ENCODE peak calls at places on chromosomes 4 and X, in eight cellular contexts. One of them, this sample, is unnamed.

GRCh38 chr4:145827885-145828284 is 110.7 kb downstream of the ZNF827 start:
- DNase-seq in iris pigment epithelial cell: no peak
- DNase-seq in PC-9: no peak
- DNase-seq in AG09309: no peak
- DNase-seq in GM04503: no peak
- DNase-seq in ELR: no peak
- DNase-seq in HS-27A: no peak
- DNase-seq in NCI-H1092: no peak
- DNase-seq in this sample: no peak

GRCh38 chr4:40192286-40193017 is 4.4 kb upstream of the RHOH start:
- DNase-seq in iris pigment epithelial cell: no peak
- DNase-seq in PC-9: no peak
- DNase-seq in AG09309: no peak
- DNase-seq in GM04503: no peak
- DNase-seq in ELR: no peak
- DNase-seq in HS-27A: no peak
- DNase-seq in NCI-H1092: no peak
- DNase-seq in this sample: no peak

GRCh38 chr4:99062120-99062519 is 26.5 kb downstream of the ADH5 start:
- DNase-seq in iris pigment epithelial cell: peak
- DNase-seq in PC-9: no peak
- DNase-seq in AG09309: no peak
- DNase-seq in GM04503: no peak
- DNase-seq in ELR: no peak
- DNase-seq in HS-27A: no peak
- DNase-seq in NCI-H1092: peak
- DNase-seq in this sample: no peak

GRCh38 chr4:99540287-99540939 is 23.4 kb downstream of the TRMT10A start:
- DNase-seq in iris pigment epithelial cell: no peak
- DNase-seq in PC-9: no peak
- DNase-seq in AG09309: no peak
- DNase-seq in GM04503: no peak
- DNase-seq in ELR: no peak
- DNase-seq in HS-27A: no peak
- DNase-seq in NCI-H1092: no peak
- DNase-seq in this sample: no peak

GRCh38 chr4:19592391-19592790 is 659.3 kb upstream of the SLIT2 start:
- DNase-seq in iris pigment epithelial cell: peak
- DNase-seq in PC-9: no peak
- DNase-seq in AG09309: no peak
- DNase-seq in GM04503: no peak
- DNase-seq in ELR: peak
- DNase-seq in HS-27A: no peak
- DNase-seq in NCI-H1092: no peak
- DNase-seq in this sample: no peak

GRCh38 chrX:39611468-39611867 is 486.3 kb downstream of the BCOR start:
- DNase-seq in iris pigment epithelial cell: no peak
- DNase-seq in PC-9: no peak
- DNase-seq in AG09309: no peak
- DNase-seq in GM04503: no peak
- DNase-seq in ELR: no peak
- DNase-seq in HS-27A: no peak
- DNase-seq in NCI-H1092: no peak
- DNase-seq in this sample: no peak

GRCh38 chr4:24805036-24805435 is 9.7 kb downstream of the SOD3 start:
- DNase-seq in iris pigment epithelial cell: no peak
- DNase-seq in PC-9: no peak
- DNase-seq in AG09309: no peak
- DNase-seq in GM04503: no peak
- DNase-seq in ELR: no peak
- DNase-seq in HS-27A: no peak
- DNase-seq in NCI-H1092: no peak
- DNase-seq in this sample: no peak

GRCh38 chr4:140332734-140333133 is 40.7 kb upstream of the SCOC start:
- DNase-seq in iris pigment epithelial cell: no peak
- DNase-seq in PC-9: no peak
- DNase-seq in AG09309: no peak
- DNase-seq in GM04503: no peak
- DNase-seq in ELR: no peak
- DNase-seq in HS-27A: no peak
- DNase-seq in NCI-H1092: no peak
- DNase-seq in this sample: no peak

GRCh38 chrX:122943918-122944317 is 240.2 kb upstream of the GRIA3 start:
- DNase-seq in iris pigment epithelial cell: peak
- DNase-seq in PC-9: no peak
- DNase-seq in AG09309: peak
- DNase-seq in GM04503: no peak
- DNase-seq in ELR: peak
- DNase-seq in HS-27A: no peak
- DNase-seq in NCI-H1092: no peak
- DNase-seq in this sample: peak

GRCh38 chrX:9888953-9889470 is 78.1 kb upstream of the CLDN34 start:
- DNase-seq in iris pigment epithelial cell: no peak
- DNase-seq in PC-9: no peak
- DNase-seq in AG09309: peak
- DNase-seq in GM04503: no peak
- DNase-seq in ELR: peak
- DNase-seq in HS-27A: no peak
- DNase-seq in NCI-H1092: no peak
- DNase-seq in this sample: no peak

GRCh38 chr4:47469951-47470350 is 6.4 kb upstream of the COMMD8 start:
- DNase-seq in iris pigment epithelial cell: peak
- DNase-seq in PC-9: no peak
- DNase-seq in AG09309: peak
- DNase-seq in GM04503: no peak
- DNase-seq in ELR: peak
- DNase-seq in HS-27A: peak
- DNase-seq in NCI-H1092: no peak
- DNase-seq in this sample: peak

GRCh38 chrX:71618303-71618721 is at the start of gene CXCR3:
- DNase-seq in iris pigment epithelial cell: no peak
- DNase-seq in PC-9: no peak
- DNase-seq in AG09309: no peak
- DNase-seq in GM04503: no peak
- DNase-seq in ELR: no peak
- DNase-seq in HS-27A: no peak
- DNase-seq in NCI-H1092: no peak
- DNase-seq in this sample: peak

GRCh38 chr4:4541040-4541631 is 712 bp downstream of the STX18 start:
- DNase-seq in iris pigment epithelial cell: peak
- DNase-seq in PC-9: peak
- DNase-seq in AG09309: no peak
- DNase-seq in GM04503: no peak
- DNase-seq in ELR: peak
- DNase-seq in HS-27A: no peak
- DNase-seq in NCI-H1092: no peak
- DNase-seq in this sample: peak

GRCh38 chrX:17812763-17813162 is 48.3 kb downstream of the RAI2 start:
- DNase-seq in iris pigment epithelial cell: peak
- DNase-seq in PC-9: no peak
- DNase-seq in AG09309: no peak
- DNase-seq in GM04503: no peak
- DNase-seq in ELR: peak
- DNase-seq in HS-27A: no peak
- DNase-seq in NCI-H1092: no peak
- DNase-seq in this sample: no peak

GRCh38 chr4:64564126-64564525 is 154.9 kb upstream of the TECRL start:
- DNase-seq in iris pigment epithelial cell: no peak
- DNase-seq in PC-9: no peak
- DNase-seq in AG09309: no peak
- DNase-seq in GM04503: no peak
- DNase-seq in ELR: peak
- DNase-seq in HS-27A: no peak
- DNase-seq in NCI-H1092: no peak
- DNase-seq in this sample: peak

GRCh38 chr4:170139764-170140163 is 50.0 kb upstream of the AADAT start:
- DNase-seq in iris pigment epithelial cell: peak
- DNase-seq in PC-9: no peak
- DNase-seq in AG09309: no peak
- DNase-seq in GM04503: no peak
- DNase-seq in ELR: peak
- DNase-seq in HS-27A: peak
- DNase-seq in NCI-H1092: no peak
- DNase-seq in this sample: peak

GRCh38 chrX:134658421-134658896 is at the start of gene PLAC1:
- DNase-seq in iris pigment epithelial cell: no peak
- DNase-seq in PC-9: no peak
- DNase-seq in AG09309: no peak
- DNase-seq in GM04503: no peak
- DNase-seq in ELR: no peak
- DNase-seq in HS-27A: no peak
- DNase-seq in NCI-H1092: no peak
- DNase-seq in this sample: no peak

GRCh38 chrX:55056820-55057690 is 17.8 kb upstream of the PAGE2B start:
- DNase-seq in iris pigment epithelial cell: peak
- DNase-seq in PC-9: no peak
- DNase-seq in AG09309: peak
- DNase-seq in GM04503: no peak
- DNase-seq in ELR: peak
- DNase-seq in HS-27A: no peak
- DNase-seq in NCI-H1092: peak
- DNase-seq in this sample: peak

GRCh38 chr4:78310056-78310731 is 241.4 kb upstream of the ANXA3 start:
- DNase-seq in iris pigment epithelial cell: no peak
- DNase-seq in PC-9: no peak
- DNase-seq in AG09309: no peak
- DNase-seq in GM04503: no peak
- DNase-seq in ELR: no peak
- DNase-seq in HS-27A: no peak
- DNase-seq in NCI-H1092: no peak
- DNase-seq in this sample: no peak

GRCh38 chr4:986949-987688 is at the start of gene IDUA:
- DNase-seq in iris pigment epithelial cell: peak
- DNase-seq in PC-9: peak
- DNase-seq in AG09309: no peak
- DNase-seq in GM04503: no peak
- DNase-seq in ELR: peak
- DNase-seq in HS-27A: no peak
- DNase-seq in NCI-H1092: peak
- DNase-seq in this sample: peak

GRCh38 chr4:70505152-70505748 is 13.1 kb upstream of the AMTN start:
- DNase-seq in iris pigment epithelial cell: peak
- DNase-seq in PC-9: peak
- DNase-seq in AG09309: peak
- DNase-seq in GM04503: no peak
- DNase-seq in ELR: peak
- DNase-seq in HS-27A: no peak
- DNase-seq in NCI-H1092: peak
- DNase-seq in this sample: no peak

GRCh38 chrX:55326985-55327384 is 62.3 kb upstream of the PAGE3 start:
- DNase-seq in iris pigment epithelial cell: no peak
- DNase-seq in PC-9: no peak
- DNase-seq in AG09309: no peak
- DNase-seq in GM04503: no peak
- DNase-seq in ELR: no peak
- DNase-seq in HS-27A: no peak
- DNase-seq in NCI-H1092: no peak
- DNase-seq in this sample: no peak

GRCh38 chrX:77795124-77795523 is 9.1 kb upstream of the ATRX start:
- DNase-seq in iris pigment epithelial cell: no peak
- DNase-seq in PC-9: no peak
- DNase-seq in AG09309: no peak
- DNase-seq in GM04503: no peak
- DNase-seq in ELR: no peak
- DNase-seq in HS-27A: no peak
- DNase-seq in NCI-H1092: no peak
- DNase-seq in this sample: no peak

GRCh38 chr4:3106339-3107186 is 32.1 kb downstream of the HTT start:
- DNase-seq in iris pigment epithelial cell: peak
- DNase-seq in PC-9: peak
- DNase-seq in AG09309: peak
- DNase-seq in GM04503: peak
- DNase-seq in ELR: peak
- DNase-seq in HS-27A: peak
- DNase-seq in NCI-H1092: peak
- DNase-seq in this sample: peak

GRCh38 chr4:134634301-134634700 is 432.7 kb upstream of the PABPC4L start:
- DNase-seq in iris pigment epithelial cell: no peak
- DNase-seq in PC-9: no peak
- DNase-seq in AG09309: no peak
- DNase-seq in GM04503: no peak
- DNase-seq in ELR: no peak
- DNase-seq in HS-27A: no peak
- DNase-seq in NCI-H1092: no peak
- DNase-seq in this sample: no peak

GRCh38 chr4:110175634-110176033 is 22.8 kb downstream of the ELOVL6 start:
- DNase-seq in iris pigment epithelial cell: no peak
- DNase-seq in PC-9: no peak
- DNase-seq in AG09309: no peak
- DNase-seq in GM04503: no peak
- DNase-seq in ELR: peak
- DNase-seq in HS-27A: no peak
- DNase-seq in NCI-H1092: no peak
- DNase-seq in this sample: no peak

GRCh38 chr4:66506985-66507384 is 836.7 kb upstream of the EPHA5 start:
- DNase-seq in iris pigment epithelial cell: no peak
- DNase-seq in PC-9: no peak
- DNase-seq in AG09309: no peak
- DNase-seq in GM04503: no peak
- DNase-seq in ELR: no peak
- DNase-seq in HS-27A: no peak
- DNase-seq in NCI-H1092: no peak
- DNase-seq in this sample: no peak

GRCh38 chrX:54494970-54495813 is 842 bp downstream of the FGD1 start:
- DNase-seq in iris pigment epithelial cell: peak
- DNase-seq in PC-9: peak
- DNase-seq in AG09309: no peak
- DNase-seq in GM04503: no peak
- DNase-seq in ELR: peak
- DNase-seq in HS-27A: no peak
- DNase-seq in NCI-H1092: peak
- DNase-seq in this sample: no peak

GRCh38 chrX:114390251-114390796 is 193.6 kb upstream of the HTR2C start:
- DNase-seq in iris pigment epithelial cell: no peak
- DNase-seq in PC-9: no peak
- DNase-seq in AG09309: no peak
- DNase-seq in GM04503: no peak
- DNase-seq in ELR: no peak
- DNase-seq in HS-27A: no peak
- DNase-seq in NCI-H1092: no peak
- DNase-seq in this sample: no peak

GRCh38 chrX:140701480-140701879 is 8.1 kb upstream of the LINC00632 start:
- DNase-seq in iris pigment epithelial cell: peak
- DNase-seq in PC-9: no peak
- DNase-seq in AG09309: no peak
- DNase-seq in GM04503: no peak
- DNase-seq in ELR: peak
- DNase-seq in HS-27A: no peak
- DNase-seq in NCI-H1092: no peak
- DNase-seq in this sample: peak

This sample was measured in astrocyte.